ENCODE peak calls at places on chromosomes 13 and 19, in seven cellular contexts. H is neuronal stem cell, T is H9, F is H1, I is mesenchymal stem cell, G is trophoblast cell, P is mesendoderm. S is an unnamed sample.

GRCh38 chr19:1259206-1259872 is 9.8 kb upstream of the CIRBP start:
- DNase-seq in F (no peak), P (peak), G (peak), H (no peak), T (peak), I (peak), S (peak)

GRCh38 chr19:19224852-19225494 is 13.2 kb downstream of the NCAN start:
- DNase-seq in P (peak), T (peak), F (peak), G (peak), I (peak), H (peak), S (peak)

GRCh38 chr13:19572280-19572679 is 10.9 kb upstream of the TPTE2 start:
- DNase-seq in H (no peak), P (no peak), F (no peak), I (no peak), T (no peak), G (no peak), S (no peak)

GRCh38 chr13:54018485-54018884 is 989.9 kb downstream of the OLFM4 start:
- DNase-seq in T (no peak), P (no peak), I (no peak), F (no peak), G (no peak), H (no peak), S (no peak)

GRCh38 chr19:17576758-17577532 is 21.5 kb downstream of the COLGALT1 start:
- DNase-seq in G (peak), F (peak), I (no peak), T (peak), H (peak), P (peak), S (no peak)

GRCh38 chr19:4802711-4803110 is 11.2 kb downstream of the FEM1A start:
- DNase-seq in P (no peak), I (no peak), H (no peak), T (no peak), G (no peak), F (no peak), S (no peak)

GRCh38 chr13:38542601-38543000 is 144.3 kb upstream of the FREM2 start:
- DNase-seq in T (no peak), H (no peak), G (no peak), P (no peak), F (no peak), I (no peak), S (no peak)

GRCh38 chr13:20161275-20161950 is 561 bp upstream of the GJA3 start:
- DNase-seq in H (no peak), F (no peak), P (no peak), G (no peak), I (no peak), T (no peak), S (no peak)

GRCh38 chr13:53417601-53418000 is 389.0 kb downstream of the OLFM4 start:
- DNase-seq in T (no peak), P (no peak), F (no peak), G (no peak), H (no peak), I (no peak), S (no peak)

GRCh38 chr19:15276620-15277019 is 44.4 kb upstream of the EPHX3 start:
- DNase-seq in I (no peak), G (peak), H (no peak), P (no peak), F (no peak), T (no peak), S (no peak)

GRCh38 chr13:36431204-36432105 is 840 bp upstream of the CCNA1 start:
- DNase-seq in I (no peak), P (peak), F (no peak), H (peak), T (no peak), G (no peak), S (no peak)

GRCh38 chr19:19597809-19598306 is 20.6 kb downstream of the PBX4 start:
- DNase-seq in I (no peak), P (no peak), H (no peak), F (no peak), T (no peak), G (no peak), S (no peak)

GRCh38 chr13:110866491-110867170 is 48.2 kb downstream of the ANKRD10 start:
- DNase-seq in G (no peak), P (no peak), H (no peak), F (no peak), I (no peak), T (no peak), S (no peak)
- H3K18ac ChIP-seq in G (no peak), P (no peak), H (no peak), F (no peak), I (no peak), T (no peak), S (no peak)

DNA sequence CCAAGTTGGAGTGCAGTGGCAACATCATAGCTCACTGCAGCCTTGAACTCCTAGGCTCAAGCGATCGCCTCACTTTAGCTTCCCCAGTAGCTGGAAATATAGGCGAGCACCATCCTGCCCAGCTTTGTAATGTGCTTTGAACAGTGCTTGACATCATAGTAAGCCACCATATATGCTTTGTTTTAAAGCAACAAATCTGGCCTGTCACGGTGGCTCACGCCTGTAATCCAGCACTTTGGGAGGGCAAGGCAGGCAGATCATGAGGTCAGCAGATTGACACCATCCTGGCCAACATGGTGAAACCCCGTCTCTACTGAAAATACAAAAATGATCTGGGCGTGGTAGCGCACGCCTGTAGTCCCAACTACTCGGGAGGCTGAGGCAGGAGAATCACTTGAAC is 1.8 kb upstream of the SLC7A1 start:
- DNase-seq in T (no peak), P (no peak), H (no peak), F (no peak), G (no peak), I (no peak), S (no peak)
- H2BK120ac ChIP-seq in T (no peak), P (no peak), H (no peak), F (no peak), G (no peak), I (no peak), S (no peak)

DNA sequence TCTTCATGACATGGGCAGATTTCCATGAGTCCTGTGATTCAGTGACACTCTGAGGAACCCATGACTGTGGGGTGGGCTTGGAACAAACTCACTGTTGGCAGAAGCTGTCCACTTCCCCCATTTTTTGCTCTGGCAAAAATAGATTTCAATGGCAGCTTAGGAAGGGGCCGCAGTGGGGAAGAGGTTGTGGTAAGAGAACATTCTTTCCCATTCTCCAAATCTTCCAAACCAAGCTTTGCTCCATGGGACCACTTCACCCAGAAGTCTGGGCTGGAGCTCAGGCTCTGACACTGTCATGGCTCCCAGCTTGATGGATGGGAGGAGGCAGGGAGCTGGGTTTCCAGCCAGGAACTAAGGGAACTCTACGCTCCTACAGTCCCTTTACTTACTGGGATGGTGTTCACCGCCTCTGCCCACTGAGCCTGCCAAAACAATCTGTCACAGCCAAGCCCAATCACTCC is 24.9 kb upstream of the MEDAG start:
- DNase-seq in P (no peak), H (no peak), I (no peak), G (no peak), F (no peak), T (no peak), S (no peak)
- H3K18ac ChIP-seq in P (no peak), H (peak), I (peak), G (peak), F (no peak), T (no peak), S (peak)

DNA sequence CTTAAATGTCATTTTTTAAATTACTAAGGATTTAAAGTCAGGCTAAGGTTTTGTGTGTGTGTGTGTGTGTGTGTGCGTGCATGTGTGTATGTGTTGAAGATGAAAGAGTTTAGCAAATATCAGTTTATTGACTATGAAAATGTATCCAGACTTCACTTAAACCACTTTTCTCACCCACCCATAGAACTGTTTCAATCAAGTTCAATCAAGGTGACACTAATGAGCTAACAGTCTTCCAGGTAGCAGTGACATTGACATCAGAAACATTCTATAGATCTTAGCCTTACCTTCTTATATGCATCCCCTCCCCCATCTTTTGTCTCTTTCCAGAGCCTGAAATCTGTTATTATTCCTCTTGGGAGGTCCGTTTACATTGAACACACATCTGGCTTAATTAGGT is 480.3 kb upstream of the SGCG start:
- DNase-seq in H (no peak), I (no peak), P (no peak), G (no peak), T (no peak), F (no peak), S (no peak)
- H2BK120ac ChIP-seq in H (no peak), I (no peak), P (no peak), G (no peak), T (no peak), F (no peak), S (no peak)

DNA sequence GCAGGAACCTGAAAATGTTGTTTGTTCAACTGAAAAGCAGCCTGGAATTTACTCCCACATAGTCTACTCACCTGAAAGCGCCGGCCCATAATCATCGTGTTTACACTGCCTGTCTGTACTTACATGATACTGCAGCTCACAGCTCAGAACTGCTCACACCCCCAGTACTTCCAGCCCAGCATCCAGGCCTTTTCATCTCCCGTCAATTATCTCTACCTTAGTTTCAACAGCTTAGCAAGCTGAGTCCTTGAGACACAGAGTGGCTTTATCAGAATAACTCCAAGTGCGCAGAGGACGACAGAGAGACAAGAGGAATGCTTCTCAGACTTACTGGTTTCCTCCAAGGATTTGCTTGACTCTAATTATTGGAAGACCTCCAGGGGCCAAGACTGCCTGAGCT is 555.9 kb downstream of the EFNB2 start:
- DNase-seq in G (no peak), I (peak), H (peak), T (no peak), P (peak), F (no peak), S (no peak)
- H3K18ac ChIP-seq in G (no peak), I (no peak), H (no peak), T (no peak), P (no peak), F (no peak), S (no peak)

GRCh38 chr13:41643502-41643901 is 186.2 kb downstream of the RGCC start:
- DNase-seq in P (no peak), H (no peak), G (no peak), T (no peak), I (no peak), F (no peak), S (no peak)
- H2BK120ac ChIP-seq in P (no peak), H (no peak), G (peak), T (no peak), I (no peak), F (no peak), S (peak)

DNA sequence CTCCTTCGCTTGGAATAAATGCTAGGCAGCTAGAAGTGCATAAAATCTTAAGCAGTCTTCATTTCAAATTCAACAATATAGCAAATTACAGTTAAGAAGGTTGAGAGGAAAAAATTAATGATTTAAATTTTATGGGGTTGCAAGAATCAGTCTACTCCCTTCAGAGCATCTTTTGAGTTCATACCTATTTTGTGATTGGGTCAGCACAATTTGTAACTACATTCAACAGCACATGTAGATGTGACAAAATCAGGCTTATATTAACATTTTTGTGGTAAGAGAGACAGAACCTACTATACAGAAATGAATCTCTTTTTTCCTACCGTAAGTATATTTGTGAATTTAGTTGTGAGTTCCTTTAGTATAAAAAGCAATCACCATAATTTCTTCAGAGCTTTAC is 520.6 kb upstream of the HTR2A start:
- DNase-seq in T (no peak), G (no peak), H (no peak), F (no peak), P (no peak), I (no peak), S (no peak)
- H3K18ac ChIP-seq in T (no peak), G (no peak), H (no peak), F (no peak), P (no peak), I (no peak), S (no peak)

DNA sequence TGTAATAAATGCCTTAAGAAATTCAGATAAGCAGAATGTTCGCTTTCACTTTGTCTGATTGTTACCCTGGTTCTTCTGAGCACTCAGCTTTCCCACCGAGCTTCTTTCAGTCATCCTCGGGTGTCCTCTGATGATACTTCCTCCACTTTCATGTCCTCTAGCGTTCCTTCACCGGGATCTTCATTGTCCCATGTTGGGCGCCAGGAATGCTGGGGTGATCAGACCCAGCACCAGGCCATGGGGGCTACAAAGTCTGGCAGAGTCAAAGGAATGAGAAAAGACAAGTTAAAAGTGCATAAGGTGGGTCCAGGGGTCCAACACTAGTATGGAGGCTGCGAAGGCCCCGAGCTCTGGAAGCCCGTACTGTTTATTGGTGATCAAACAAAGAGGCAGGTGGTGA is 11.7 kb upstream of the C19orf84 start:
- DNase-seq in T (no peak), F (no peak), H (no peak), P (no peak), I (no peak), G (no peak), S (no peak)
- H2BK120ac ChIP-seq in T (no peak), F (no peak), H (no peak), P (no peak), I (no peak), G (no peak), S (no peak)

GRCh38 chr19:29687897-29688728 is 22.9 kb downstream of the PLEKHF1 start:
- DNase-seq in T (no peak), F (no peak), H (no peak), I (peak), G (no peak), P (no peak), S (peak)
- H3K18ac ChIP-seq in T (no peak), F (no peak), H (no peak), I (no peak), G (no peak), P (no peak), S (peak)

S was measured in IMR-90.